ENCODE peak calls at places on chromosomes 13 and 19, in five cellular contexts. H is A549, A is K562, V is GM12878, J is HepG2. I is an unnamed sample.

GRCh38 chr13:31767175-31767900 is 28.0 kb downstream of the RXFP2 start:
- DNase-seq in A (no peak), H (no peak), J (no peak), V (no peak), I (no peak)

GRCh38 chr13:46386996-46387851 is at the start of gene RUBCNL:
- DNase-seq in J (no peak), V (no peak), H (peak), A (no peak), I (peak)

GRCh38 chr19:12994701-12995595 is at the start of gene NFIX:
- DNase-seq in V (no peak), J (peak), H (no peak), A (peak), I (peak)

GRCh38 chr13:40064154-40064713 is 408.8 kb downstream of the COG6 start:
- DNase-seq in H (peak), J (peak), A (no peak), V (no peak), I (no peak)

GRCh38 chr13:43669101-43669500 is 117.7 kb downstream of the ENOX1 start:
- DNase-seq in V (no peak), A (no peak), J (no peak), H (no peak), I (peak)

GRCh38 chr19:2983351-2984195 is 6.2 kb downstream of the TLE6 start:
- DNase-seq in V (no peak), J (no peak), A (no peak), H (no peak), I (peak)

GRCh38 chr13:25775986-25776385 is 275.8 kb downstream of the SHISA2 start:
- DNase-seq in H (no peak), J (no peak), A (no peak), V (no peak), I (no peak)

GRCh38 chr13:45500492-45501174 is 35.9 kb downstream of the COG3 start:
- DNase-seq in V (no peak), A (no peak), J (peak), H (no peak), I (no peak)

GRCh38 chr13:35984287-35984686 is 146.9 kb downstream of the DCLK1 start:
- DNase-seq in J (no peak), A (no peak), H (no peak), V (no peak), I (no peak)

GRCh38 chr13:44484562-44485164 is 91.5 kb downstream of the TSC22D1 start:
- DNase-seq in H (no peak), A (no peak), V (no peak), J (no peak), I (no peak)

GRCh38 chr13:114078501-114079451 is 53.6 kb downstream of the RASA3 start:
- DNase-seq in H (no peak), J (no peak), A (no peak), V (no peak), I (no peak)

GRCh38 chr13:114130708-114131580 is 1.5 kb downstream of the RASA3 start:
- DNase-seq in A (peak), H (peak), J (no peak), V (no peak), I (peak)

GRCh38 chr19:35249146-35249847 is 495 bp downstream of the LSR start:
- DNase-seq in V (no peak), H (no peak), J (no peak), A (peak), I (no peak)

GRCh38 chr19:44548736-44549135 is 19.3 kb upstream of the CEACAM20 start:
- DNase-seq in A (no peak), H (no peak), J (no peak), V (no peak), I (no peak)

GRCh38 chr13:25378528-25378927 is 6.8 kb downstream of the ATP8A2 start:
- DNase-seq in A (no peak), H (no peak), J (no peak), V (no peak), I (no peak)

GRCh38 chr19:16801599-16801998 is 27.6 kb upstream of the SIN3B start:
- DNase-seq in H (peak), J (no peak), V (no peak), A (no peak), I (no peak)

GRCh38 chr13:102770435-102770834 is 3.2 kb downstream of the TEX30 start:
- DNase-seq in V (no peak), H (no peak), A (no peak), J (peak), I (no peak)

GRCh38 chr13:72889496-72889895 is 107.6 kb downstream of the PIBF1 start:
- DNase-seq in V (no peak), A (peak), J (no peak), H (no peak), I (no peak)

GRCh38 chr19:16405797-16406196 is 66.0 kb downstream of the EPS15L1 start:
- DNase-seq in A (no peak), J (no peak), V (no peak), H (no peak), I (no peak)

GRCh38 chr13:63208811-63209210 is 1793.2 kb upstream of the PCDH20 start:
- DNase-seq in H (no peak), V (no peak), J (no peak), A (no peak), I (no peak)

GRCh38 chr19:45973564-45974338 is at the start of gene NOVA2:
- DNase-seq in V (peak), J (no peak), H (peak), A (peak), I (peak)

GRCh38 chr13:80123945-80124344 is 217.0 kb downstream of the SPRY2 start:
- DNase-seq in V (no peak), J (no peak), A (no peak), H (no peak), I (no peak)

GRCh38 chr19:45785781-45786532 is 3.7 kb upstream of the DMPK start:
- DNase-seq in H (no peak), V (no peak), A (no peak), J (no peak), I (no peak)

GRCh38 chr13:46728777-46729176 is 68.2 kb downstream of the ESD start:
- DNase-seq in A (peak), J (peak), H (peak), V (no peak), I (peak)

GRCh38 chr19:30999726-31000125 is 349.5 kb downstream of the TSHZ3 start:
- DNase-seq in J (no peak), H (no peak), A (no peak), V (no peak), I (no peak)

GRCh38 chr13:44011036-44011435 is 131.3 kb downstream of the LACC1 start:
- DNase-seq in V (no peak), J (no peak), H (no peak), A (no peak), I (no peak)

GRCh38 chr13:44407891-44408290 is 34.3 kb downstream of the SERP2 start:
- DNase-seq in H (peak), J (no peak), V (no peak), A (no peak), I (no peak)

GRCh38 chr13:42836930-42837329 is 55.5 kb downstream of the FAM216B start:
- DNase-seq in A (no peak), H (peak), V (no peak), J (no peak), I (peak)

GRCh38 chr19:16824658-16825311 is 4.4 kb upstream of the SIN3B start:
- DNase-seq in V (no peak), J (no peak), H (no peak), A (no peak), I (no peak)

GRCh38 chr19:40862785-40863184 is 12.5 kb upstream of the CYP2A6 start:
- DNase-seq in H (peak), A (no peak), J (no peak), V (no peak), I (no peak)

GRCh38 chr13:39516140-39516539 is 86.9 kb downstream of the LHFPL6 start:
- DNase-seq in J (no peak), H (no peak), A (no peak), V (no peak), I (no peak)

GRCh38 chr13:40181203-40181845 is 485.1 kb downstream of the FOXO1 start:
- DNase-seq in A (peak), H (peak), V (no peak), J (peak), I (no peak)

GRCh38 chr19:12350185-12350889 is 15.1 kb downstream of the ZNF442 start:
- DNase-seq in A (no peak), H (no peak), J (no peak), V (no peak), I (peak)

GRCh38 chr19:36417752-36418286 is 625 bp downstream of the ZFP82 start:
- DNase-seq in J (no peak), A (peak), V (no peak), H (no peak), I (peak)

GRCh38 chr19:13978306-13978705 is 26.0 kb downstream of the DCAF15 start:
- DNase-seq in V (no peak), H (no peak), J (no peak), A (peak), I (peak)

GRCh38 chr19:10517361-10517759 is at the start of gene S1PR5:
- DNase-seq in V (no peak), J (no peak), H (peak), A (peak), I (peak)

GRCh38 chr13:25796474-25796873 is 255.3 kb downstream of the SHISA2 start:
- DNase-seq in V (no peak), H (no peak), J (no peak), A (no peak), I (no peak)

DNA sequence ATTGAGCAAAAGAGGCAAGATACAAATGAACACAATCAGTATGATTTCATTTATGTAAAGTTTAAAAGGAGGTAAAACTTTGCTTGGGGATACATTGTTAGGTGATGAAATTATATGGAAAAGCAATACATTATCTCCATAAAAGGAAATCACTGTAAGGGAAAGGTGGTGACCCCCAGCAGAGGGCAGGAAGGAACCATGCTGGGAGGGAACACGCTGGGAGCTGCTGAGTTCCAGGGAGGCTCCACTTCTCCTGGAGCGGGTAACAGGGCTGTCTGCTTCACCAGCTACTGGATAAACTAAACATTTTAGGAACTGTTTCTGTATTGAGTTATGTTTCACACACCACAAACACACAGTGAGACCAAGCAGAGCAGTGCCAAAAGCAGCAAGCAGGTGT is 91.2 kb downstream of the KATNAL1 start:
- DNase-seq in H (no peak), A (no peak), J (peak), V (no peak), I (peak)
- TF ChIP-seq JUNB in H (no peak), A (no peak), J (no peak), V (no peak), I (no peak)

GRCh38 chr13:75579529-75579928 is 29.9 kb downstream of the UCHL3 start:
- DNase-seq in J (no peak), V (no peak), A (no peak), H (no peak), I (no peak)

GRCh38 chr13:75587679-75588078 is 38.1 kb downstream of the UCHL3 start:
- DNase-seq in H (no peak), V (no peak), J (peak), A (no peak), I (peak)

GRCh38 chr13:75585153-75585552 is 35.6 kb downstream of the UCHL3 start:
- DNase-seq in A (no peak), J (no peak), V (no peak), H (no peak), I (no peak)

GRCh38 chr13:75581874-75582640 is 32.5 kb downstream of the UCHL3 start:
- DNase-seq in A (no peak), H (no peak), V (no peak), J (no peak), I (no peak)

GRCh38 chr13:75583101-75583500 is 33.5 kb downstream of the UCHL3 start:
- DNase-seq in J (no peak), V (no peak), A (no peak), H (no peak), I (no peak)
- TF ChIP-seq JUNB in J (no peak), V (no peak), A (no peak), H (no peak), I (no peak)

GRCh38 chr19:38658462-38659306 is 11.2 kb downstream of the ACTN4 start:
- DNase-seq in J (peak), V (no peak), H (peak), A (no peak), I (no peak)
- TF ChIP-seq JUNB in J (no peak), V (no peak), H (peak), A (no peak), I (no peak)

DNA sequence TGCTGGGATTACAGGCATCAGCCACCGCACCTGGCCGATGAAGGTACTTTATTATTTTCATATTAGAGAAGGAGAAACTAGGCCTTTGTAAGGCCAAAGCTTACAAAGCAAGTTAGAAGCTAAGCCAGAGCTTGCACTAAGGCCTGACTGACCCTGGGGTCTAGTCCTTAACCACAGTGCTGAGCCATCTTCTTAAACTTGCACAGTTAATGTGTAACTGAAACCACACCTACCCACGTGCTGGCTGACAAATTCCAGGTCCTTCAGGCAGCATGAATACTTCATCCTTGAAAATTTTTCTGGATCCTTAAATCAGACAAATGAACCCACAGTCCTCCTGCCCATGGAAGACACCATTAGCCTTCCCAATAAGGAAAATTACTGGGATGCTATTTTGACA is 880.6 kb downstream of the UQCRFS1 start:
- DNase-seq in H (no peak), A (no peak), J (no peak), V (no peak), I (no peak)
- TF ChIP-seq JUNB in H (no peak), A (no peak), J (no peak), V (no peak), I (no peak)

GRCh38 chr13:32988588-32989256 is 27.5 kb upstream of the KL start:
- DNase-seq in A (no peak), V (no peak), J (no peak), H (no peak), I (no peak)
- TF ChIP-seq JUNB in A (no peak), V (no peak), J (no peak), H (no peak), I (no peak)

GRCh38 chr13:75481176-75482069 is 546 bp downstream of the TBC1D4 start:
- DNase-seq in J (no peak), V (no peak), A (peak), H (peak), I (peak)
- TF ChIP-seq JUNB in J (no peak), V (no peak), A (no peak), H (no peak), I (no peak)

DNA sequence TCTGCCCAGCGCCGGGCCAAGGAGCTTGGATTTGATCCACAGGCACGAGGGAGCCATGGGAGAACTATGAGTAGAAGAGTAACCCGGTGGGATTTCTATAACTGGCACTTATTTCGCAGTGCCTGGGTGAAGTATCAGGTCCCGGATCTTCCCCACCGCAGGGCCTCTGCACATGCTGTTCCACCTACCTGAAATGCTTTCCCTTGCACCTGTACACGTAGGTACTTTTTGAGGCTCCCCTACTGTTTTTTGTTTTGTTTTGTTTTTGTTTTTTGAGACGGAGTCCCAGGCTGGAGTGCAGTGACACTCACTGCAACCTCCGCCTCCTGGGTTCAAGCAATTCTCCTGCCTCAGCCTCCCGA is 402 bp upstream of the KANK3 start:
- DNase-seq in J (no peak), V (no peak), A (no peak), H (no peak), I (no peak)
- TF ChIP-seq JUNB in J (no peak), V (no peak), A (no peak), H (no peak), I (no peak)

DNA sequence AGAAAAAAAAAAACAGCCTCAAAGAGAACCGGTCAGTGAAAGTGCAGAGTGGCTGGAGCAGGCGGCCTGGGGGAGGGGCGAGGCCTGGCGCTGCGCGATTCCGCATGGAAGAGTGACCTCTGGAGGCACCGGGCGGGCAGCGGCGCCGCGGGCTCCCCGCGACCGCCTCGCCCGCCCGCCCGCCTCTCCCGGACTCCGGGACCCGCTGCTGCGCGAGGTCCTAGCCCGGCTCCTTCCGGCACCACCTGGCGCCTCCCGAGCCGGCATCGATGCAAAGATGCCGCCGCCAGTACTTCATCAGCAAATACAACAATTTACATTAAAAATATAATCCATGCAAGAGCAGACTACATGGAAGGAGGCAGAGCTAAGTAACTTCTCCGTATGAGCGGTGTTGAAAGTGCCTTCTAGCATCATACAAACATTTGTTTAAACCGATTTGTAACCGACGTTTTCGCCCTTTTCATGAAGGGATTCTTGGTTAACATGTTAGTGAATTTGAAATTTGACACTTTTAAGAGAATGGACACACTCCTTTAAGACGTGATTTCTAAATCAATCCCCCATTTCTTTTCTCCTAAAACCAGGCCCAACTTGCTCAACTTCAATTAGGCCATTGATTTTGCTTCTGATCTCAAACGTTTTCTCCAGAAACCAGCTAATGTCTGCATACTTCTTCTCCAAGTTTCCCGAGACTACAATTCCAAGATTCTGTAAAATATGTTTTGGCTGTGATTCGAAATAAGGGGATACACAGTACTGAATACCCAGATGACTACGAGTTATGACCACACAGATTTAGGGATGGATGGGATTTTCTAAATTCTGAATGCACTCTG is 2.1 kb downstream of the EFNB2 start:
- DNase-seq in V (no peak), J (peak), H (peak), A (no peak), I (peak)
- TF ChIP-seq JUNB in V (no peak), J (no peak), H (no peak), A (no peak), I (no peak)

GRCh38 chr19:29678484-29679106 is 13.3 kb downstream of the PLEKHF1 start:
- DNase-seq in H (no peak), A (no peak), V (no peak), J (peak), I (no peak)
- TF ChIP-seq JUNB in H (no peak), A (no peak), V (no peak), J (no peak), I (no peak)

I was measured in GM23338.